ENCODE peak calls at places on chromosome 3, in seven cellular contexts. L is HepG2, D is body of pancreas, S is colonic mucosa, F is ascending aorta, Q is right atrium auricular region, N is IMR-90. V is an unnamed sample.

GRCh38 chr3:185317674-185318073 is 45.3 kb upstream of the MAP3K13 start:
- DNase-seq in L (peak), S (no peak), N (no peak), Q (no peak), F (no peak), D (no peak), V (no peak)

GRCh38 chr3:30996467-30996866 is 102.0 kb upstream of the GADL1 start:
- DNase-seq in D (no peak), S (no peak), N (no peak), F (no peak), Q (no peak), L (no peak), V (no peak)

GRCh38 chr3:61927332-61927731 is 366.0 kb downstream of the PTPRG start:
- DNase-seq in F (no peak), S (peak), Q (peak), D (peak), N (peak), L (no peak), V (peak)

GRCh38 chr3:112539825-112540517 is 21.8 kb downstream of the ATG3 start:
- DNase-seq in S (no peak), L (no peak), Q (no peak), F (no peak), N (no peak), D (no peak), V (no peak)

GRCh38 chr3:177470200-177470941 is 273.1 kb upstream of the TBL1XR1 start:
- DNase-seq in S (no peak), Q (no peak), N (peak), F (no peak), L (no peak), D (no peak), V (no peak)

GRCh38 chr3:127275287-127275781 is 12.5 kb downstream of the PRR20G start:
- DNase-seq in L (no peak), Q (no peak), S (no peak), F (no peak), D (no peak), N (no peak), V (no peak)

GRCh38 chr3:31270010-31270409 is 262.7 kb upstream of the STT3B start:
- DNase-seq in F (no peak), N (no peak), S (no peak), D (no peak), Q (no peak), L (no peak), V (no peak)

GRCh38 chr3:48898383-48899234 is at the start of gene SLC25A20:
- DNase-seq in S (peak), N (peak), D (peak), L (peak), Q (peak), F (peak), V (peak)

GRCh38 chr3:126816956-126817777 is 113.1 kb downstream of the CHCHD6 start:
- DNase-seq in Q (no peak), S (no peak), F (no peak), N (no peak), D (no peak), L (peak), V (no peak)

DNA sequence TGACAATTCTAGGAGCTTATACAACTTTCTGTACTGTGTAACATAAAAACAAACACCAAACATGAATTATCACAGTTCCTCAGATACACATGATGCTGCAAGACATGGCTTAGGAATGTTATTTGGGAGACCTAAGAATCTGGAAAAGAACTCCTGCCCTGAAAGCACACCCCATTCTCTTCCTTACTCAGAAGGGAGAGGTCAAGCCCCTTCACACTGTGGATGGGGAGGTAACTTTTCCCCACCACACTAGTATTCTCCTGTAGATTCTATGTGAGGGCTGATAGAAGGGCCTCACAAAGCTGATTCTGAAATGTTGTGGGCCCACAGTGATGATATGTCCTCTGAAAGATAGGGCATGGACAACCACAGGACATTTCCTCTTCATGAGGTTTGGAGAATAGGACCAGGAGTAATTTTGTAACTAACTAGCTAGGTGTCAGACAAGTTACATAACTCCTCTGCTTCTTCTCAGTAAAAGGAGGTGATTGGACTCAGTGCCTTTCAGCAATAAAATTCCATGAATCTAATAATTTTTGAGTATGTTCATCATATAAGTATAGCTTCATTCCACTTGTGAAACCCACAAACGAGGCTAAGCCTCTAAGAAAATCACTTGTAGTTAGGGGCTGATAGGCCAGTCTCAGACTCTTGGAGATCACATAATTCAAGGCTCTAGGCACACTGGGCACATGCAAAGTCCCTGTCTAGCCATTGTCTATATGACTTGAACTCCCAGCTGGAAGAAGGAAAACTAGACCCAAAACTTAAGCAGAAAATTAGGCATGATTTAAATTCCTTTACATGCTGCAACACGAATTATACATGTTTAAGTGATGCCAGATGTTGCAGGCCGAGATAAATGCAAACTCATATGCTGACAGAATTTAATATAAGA is 7.5 kb downstream of the PTX3 start:
- DNase-seq in Q (no peak), D (no peak), L (no peak), S (no peak), F (no peak), N (peak), V (no peak)
- H3K27ac ChIP-seq in Q (no peak), D (no peak), L (no peak), S (no peak), F (no peak), N (peak), V (peak)

GRCh38 chr3:40523781-40524180 is 979 bp upstream of the ZNF621 start:
- DNase-seq in S (no peak), F (no peak), L (no peak), N (no peak), Q (no peak), D (no peak), V (no peak)
- H3K4me3 ChIP-seq in S (no peak), F (no peak), L (peak), N (no peak), Q (no peak), D (no peak), V (no peak)

GRCh38 chr3:78277793-78278192 is 1237.9 kb downstream of the ROBO2 start:
- DNase-seq in Q (no peak), S (no peak), F (no peak), L (no peak), N (no peak), D (no peak), V (no peak)
- H3K27ac ChIP-seq in Q (no peak), S (no peak), F (no peak), L (no peak), N (no peak), D (no peak), V (no peak)

GRCh38 chr3:51670711-51671089 is 352 bp upstream of the TEX264 start:
- DNase-seq in F (no peak), S (no peak), D (no peak), N (no peak), L (no peak), Q (no peak), V (no peak)

GRCh38 chr3:51669241-51670052 is 1.6 kb upstream of the TEX264 start:
- DNase-seq in S (peak), Q (peak), F (peak), D (peak), L (peak), N (peak), V (peak)

GRCh38 chr3:51671090-51672082 is at the start of gene TEX264:
- DNase-seq in F (peak), D (peak), S (peak), N (peak), L (peak), Q (peak), V (peak)

GRCh38 chr3:51668756-51669155 is 2.3 kb upstream of the TEX264 start:
- DNase-seq in F (no peak), S (no peak), Q (no peak), D (no peak), N (peak), L (no peak), V (no peak)

DNA sequence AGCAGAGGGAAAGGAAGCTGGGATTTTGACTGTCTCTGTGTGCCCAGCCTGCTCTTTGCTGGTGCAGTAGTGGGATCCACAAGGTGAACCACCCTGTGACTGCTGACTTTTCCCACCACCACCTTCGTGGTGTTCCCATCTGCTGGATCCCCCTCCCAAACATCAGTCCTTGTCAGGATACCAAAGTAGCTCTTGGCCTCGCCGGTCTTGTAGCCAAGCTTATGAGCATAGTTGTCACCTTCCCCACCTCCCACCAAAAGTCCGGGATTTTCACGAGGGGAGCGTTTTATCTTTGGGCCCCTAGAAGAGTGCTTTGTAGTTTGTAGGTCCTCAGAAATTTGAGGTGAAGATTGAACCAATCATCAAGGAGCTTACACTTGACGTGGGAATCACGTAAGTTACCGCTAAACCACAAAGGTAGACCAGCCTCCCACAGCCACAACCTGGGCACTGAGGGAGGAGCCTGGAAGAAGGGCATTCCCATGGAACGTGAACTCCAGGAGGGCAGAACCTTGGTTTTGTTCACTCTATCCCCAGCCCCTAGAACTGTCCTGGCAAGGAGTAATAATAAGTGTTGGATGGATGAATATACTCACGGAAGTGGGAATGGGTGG is 892 bp upstream of the TEX264 start:
- DNase-seq in L (no peak), D (no peak), F (no peak), Q (no peak), N (no peak), S (no peak), V (no peak)
- H3K4me3 ChIP-seq in L (peak), D (no peak), F (peak), Q (no peak), N (no peak), S (peak), V (peak)

GRCh38 chr3:195095035-195095703 is 175.8 kb downstream of the XXYLT1 start:
- DNase-seq in Q (no peak), D (no peak), S (no peak), N (no peak), F (no peak), L (no peak), V (no peak)

GRCh38 chr3:195095704-195096036 is 175.3 kb downstream of the XXYLT1 start:
- DNase-seq in N (peak), D (no peak), S (no peak), Q (no peak), L (no peak), F (no peak), V (no peak)

GRCh38 chr3:195096053-195096452 is 174.9 kb downstream of the XXYLT1 start:
- DNase-seq in Q (no peak), S (no peak), N (no peak), D (no peak), L (no peak), F (no peak), V (no peak)

GRCh38 chr3:195093731-195094130 is 177.2 kb downstream of the XXYLT1 start:
- DNase-seq in L (no peak), F (no peak), Q (no peak), D (no peak), S (no peak), N (no peak), V (no peak)

GRCh38 chr3:195094211-195094921 is 176.6 kb downstream of the XXYLT1 start:
- DNase-seq in S (no peak), N (no peak), F (no peak), D (no peak), L (no peak), Q (no peak), V (no peak)
- H3K27ac ChIP-seq in S (no peak), N (no peak), F (no peak), D (no peak), L (no peak), Q (no peak), V (no peak)

GRCh38 chr3:193641376-193641775 is 48.4 kb downstream of the OPA1 start:
- DNase-seq in S (no peak), D (no peak), N (no peak), F (no peak), L (no peak), Q (no peak), V (no peak)

GRCh38 chr3:193640165-193640706 is 47.2 kb downstream of the OPA1 start:
- DNase-seq in D (no peak), S (no peak), F (no peak), N (no peak), L (no peak), Q (no peak), V (no peak)

GRCh38 chr3:193640728-193641127 is 47.7 kb downstream of the OPA1 start:
- DNase-seq in F (no peak), L (no peak), D (no peak), N (peak), S (no peak), Q (no peak), V (no peak)

GRCh38 chr3:193637831-193638230 is 44.8 kb downstream of the OPA1 start:
- DNase-seq in D (no peak), Q (no peak), L (no peak), F (no peak), S (no peak), N (no peak), V (no peak)

GRCh38 chr3:193638833-193639232 is 45.8 kb downstream of the OPA1 start:
- DNase-seq in F (no peak), L (no peak), S (no peak), Q (no peak), D (no peak), N (no peak), V (no peak)
- H3K4me3 ChIP-seq in F (no peak), L (no peak), S (no peak), Q (no peak), D (no peak), N (no peak), V (no peak)

DNA sequence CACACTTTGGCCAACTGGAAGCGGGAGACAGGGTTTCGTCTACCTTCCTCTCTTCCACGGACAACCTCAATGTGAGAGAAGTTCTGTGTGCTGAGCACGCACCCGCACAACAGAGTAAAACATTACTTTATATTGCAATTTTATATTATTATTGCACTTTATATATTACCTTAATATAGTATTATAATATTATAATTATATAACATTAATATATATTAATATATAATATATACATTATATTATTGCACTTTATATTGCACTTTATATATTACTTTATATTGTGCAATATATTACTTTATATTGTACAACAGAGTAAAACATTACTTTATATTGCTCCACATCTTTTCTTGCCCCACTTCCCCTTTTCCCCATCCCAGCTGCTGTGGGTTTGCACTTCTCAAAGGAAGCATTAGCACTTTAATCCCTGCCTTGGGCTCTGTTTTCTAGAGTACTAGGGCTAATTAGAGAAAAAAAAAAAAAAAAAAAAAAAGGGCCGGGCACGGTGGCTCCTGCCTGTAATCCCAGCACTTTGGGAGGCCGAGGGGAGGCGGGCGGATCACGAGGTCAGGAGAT is 76.4 kb upstream of the SLC4A7 start:
- DNase-seq in S (no peak), L (no peak), D (no peak), Q (no peak), F (no peak), N (no peak), V (no peak)
- H3K27ac ChIP-seq in S (no peak), L (no peak), D (no peak), Q (no peak), F (peak), N (no peak), V (no peak)

GRCh38 chr3:129756871-129757270 is 136.6 kb downstream of the TMCC1 start:
- DNase-seq in N (peak), L (no peak), S (no peak), D (peak), Q (no peak), F (no peak), V (peak)
- H3K4me3 ChIP-seq in N (no peak), L (no peak), S (no peak), D (no peak), Q (no peak), F (no peak), V (no peak)

DNA sequence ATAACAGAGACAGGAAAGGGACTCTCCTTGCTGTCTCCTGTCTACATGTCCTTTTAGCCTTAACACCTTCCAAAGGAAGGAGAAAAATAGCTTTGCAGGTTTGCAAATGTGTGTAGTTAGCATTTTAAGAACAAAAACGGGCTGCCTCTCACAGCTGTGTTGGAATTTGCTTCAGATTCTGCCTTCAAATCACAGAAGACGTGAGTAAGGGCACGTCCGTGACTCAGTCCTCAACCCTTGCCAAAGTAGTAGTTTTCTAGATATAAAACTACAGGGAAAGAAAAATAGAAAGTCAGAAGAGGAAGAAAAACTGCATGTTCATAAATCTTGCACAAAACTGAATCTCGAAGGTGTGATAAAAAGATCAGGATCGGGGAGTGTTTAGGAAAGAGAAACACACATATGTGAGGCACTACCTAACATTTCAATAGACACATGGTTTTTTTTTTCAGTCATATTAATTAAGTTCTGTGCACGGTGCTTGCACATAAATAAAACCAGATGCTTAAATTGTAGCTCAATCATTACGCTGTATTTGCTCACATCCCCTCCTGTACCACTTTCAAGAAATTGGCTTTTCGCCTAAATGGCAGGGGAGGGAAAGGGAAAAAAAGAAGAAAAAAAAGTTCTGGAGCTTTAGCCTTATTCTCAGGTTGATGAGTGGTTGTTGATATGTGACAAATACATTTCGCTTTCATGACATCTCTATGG is 71.7 kb downstream of the P3H2 start:
- DNase-seq in F (no peak), D (no peak), Q (no peak), L (no peak), S (no peak), N (peak), V (peak)
- H3K27ac ChIP-seq in F (no peak), D (no peak), Q (no peak), L (no peak), S (no peak), N (peak), V (peak)

V was measured in brain microvascular endothelial cell.